ENCODE peak calls at places on chromosomes 16 and 17, in eight cellular contexts. P is iPS DF 19.7; H is NCI-H187; E is stimulated activated CD4-positive, alpha-beta T cell treated with anti-CD3 and anti-CD28 coated beads, Interleukin-1b, Interleukin-23, amount 100 ng/mL, for 1 hour; M is retina; B is stimulated activated naive B cell treated with anti-CD40 and anti-IgM and Interleukin-4, amounts not matched to agents 10 μg/mL and 1 μg/mL and 100 μg/mL, for 72 hours; A is CD14-positive monocyte; G is Daoy. U is an unnamed sample.

GRCh38 chr17:18976201-18976600 is 24.2 kb downstream of the SLC5A10 start:
- DNase-seq in P (no peak), H (no peak), E (no peak), M (no peak), B (no peak), A (no peak), G (no peak), U (no peak)

GRCh38 chr17:67435122-67435521 is 58.0 kb downstream of the PITPNC1 start:
- DNase-seq in P (no peak), H (no peak), E (no peak), M (no peak), B (no peak), A (peak; percentile 51), G (no peak), U (peak; percentile 49)

GRCh38 chr16:86789621-86790051 is 211.3 kb downstream of the FOXL1 start:
- DNase-seq in P (no peak), H (no peak), E (no peak), M (peak; percentile 51), B (no peak), A (no peak), G (no peak), U (no peak)

GRCh38 chr17:7258731-7259554 is 3.3 kb downstream of the CLDN7 start:
- DNase-seq in P (no peak), H (no peak), E (no peak), M (no peak), B (no peak), A (no peak), G (peak; percentile 48), U (no peak)

GRCh38 chr16:52316241-52316640 is 230.7 kb downstream of the TOX3 start:
- DNase-seq in P (no peak), H (no peak), E (no peak), M (no peak), B (no peak), A (no peak), G (no peak), U (no peak)

GRCh38 chr16:68991075-68991474 is 114.4 kb upstream of the HAS3 start:
- DNase-seq in P (no peak), H (no peak), E (no peak), M (no peak), B (no peak), A (no peak), G (no peak), U (no peak)

GRCh38 chr16:84361546-84361945 is 6.8 kb upstream of the ATP2C2 start:
- DNase-seq in P (no peak), H (no peak), E (no peak), M (no peak), B (no peak), A (no peak), G (no peak), U (no peak)

GRCh38 chr17:58617563-58617962 is 74.3 kb downstream of the TEX14 start:
- DNase-seq in P (no peak), H (no peak), E (no peak), M (no peak), B (no peak), A (no peak), G (no peak), U (no peak)

GRCh38 chr17:49621946-49622529 is 46.4 kb downstream of the NXPH3 start:
- DNase-seq in P (no peak), H (no peak), E (no peak), M (no peak), B (no peak), A (no peak), G (no peak), U (no peak)

GRCh38 chr17:76497979-76498885 is 3.0 kb downstream of the RHBDF2 start:
- DNase-seq in P (no peak), H (no peak), E (no peak), M (peak; percentile 86), B (no peak), A (no peak), G (peak; percentile 96), U (no peak)

GRCh38 chr16:70523621-70524405 is at the start of gene SF3B3:
- DNase-seq in P (no peak), H (peak; percentile 45), E (peak; percentile 41), M (peak; percentile 98), B (peak; percentile 69), A (peak; percentile 60), G (peak; percentile 62), U (peak; percentile 81)

GRCh38 chr17:45197555-45198334 is 23.9 kb upstream of the FMNL1 start:
- DNase-seq in P (peak; percentile 74), H (peak; percentile 53), E (peak; percentile 90), M (peak; percentile 92), B (peak; percentile 86), A (peak; percentile 91), G (peak; percentile 92), U (peak; percentile 96)

GRCh38 chr17:32810690-32811089 is 66.2 kb downstream of the MYO1D start:
- DNase-seq in P (no peak), H (no peak), E (no peak), M (no peak), B (no peak), A (no peak), G (no peak), U (no peak)

GRCh38 chr16:16157166-16157565 is 66.1 kb downstream of the ABCC6 start:
- DNase-seq in P (no peak), H (no peak), E (no peak), M (no peak), B (no peak), A (no peak), G (no peak), U (no peak)

GRCh38 chr16:19830902-19831555 is 53.6 kb downstream of the GPRC5B start:
- DNase-seq in P (no peak), H (no peak), E (no peak), M (no peak), B (no peak), A (no peak), G (no peak), U (no peak)

GRCh38 chr17:63911041-63911635 is at the start of gene CSHL1:
- DNase-seq in P (no peak), H (no peak), E (no peak), M (no peak), B (no peak), A (no peak), G (no peak), U (no peak)

GRCh38 chr16:68377221-68377620 is 66.4 kb downstream of the PRMT7 start:
- DNase-seq in P (no peak), H (no peak), E (no peak), M (peak; percentile 29), B (no peak), A (no peak), G (no peak), U (no peak)

GRCh38 chr17:77146882-77147281 is 6.1 kb downstream of the SEC14L1 start:
- DNase-seq in P (no peak), H (no peak), E (no peak), M (no peak), B (no peak), A (no peak), G (no peak), U (no peak)

GRCh38 chr17:50058296-50058945 is 2.5 kb downstream of the ITGA3 start:
- DNase-seq in P (no peak), H (no peak), E (no peak), M (no peak), B (no peak), A (peak; percentile 20), G (no peak), U (no peak)

GRCh38 chr17:1533649-1534325 is 17.4 kb upstream of the INPP5K start:
- DNase-seq in P (no peak), H (no peak), E (no peak), M (no peak), B (no peak), A (no peak), G (no peak), U (no peak)

GRCh38 chr17:77864234-77865108 is 94.0 kb upstream of the TNRC6C start:
- DNase-seq in P (no peak), H (no peak), E (no peak), M (no peak), B (no peak), A (no peak), G (no peak), U (no peak)

GRCh38 chr16:66130296-66130910 is 236.1 kb upstream of the CDH5 start:
- DNase-seq in P (no peak), H (no peak), E (no peak), M (no peak), B (no peak), A (no peak), G (peak; percentile 17), U (no peak)

GRCh38 chr17:43909537-43910231 is 2.3 kb upstream of the MPP2 start:
- DNase-seq in P (no peak), H (no peak), E (no peak), M (no peak), B (no peak), A (no peak), G (no peak), U (no peak)

GRCh38 chr17:78621720-78622490 is 44.7 kb upstream of the DNAH17 start:
- DNase-seq in P (no peak), H (no peak), E (no peak), M (no peak), B (no peak), A (no peak), G (no peak), U (no peak)

GRCh38 chr16:57226701-57227621 is 18.1 kb upstream of the ARL2BP start:
- DNase-seq in P (no peak), H (no peak), E (no peak), M (no peak), B (no peak), A (no peak), G (no peak), U (no peak)

GRCh38 chr17:32998111-32998892 is 6.7 kb downstream of the SPACA3 start:
- DNase-seq in P (peak; percentile 52), H (peak; percentile 34), E (peak; percentile 55), M (peak; percentile 89), B (peak; percentile 45), A (peak; percentile 55), G (peak; percentile 75), U (peak; percentile 77)

GRCh38 chr17:80482555-80483308 is 6.3 kb upstream of the NPTX1 start:
- DNase-seq in P (no peak), H (no peak), E (no peak), M (no peak), B (no peak), A (no peak), G (no peak), U (no peak)

GRCh38 chr16:84598391-84598750 is 19.5 kb downstream of the COTL1 start:
- DNase-seq in P (no peak), H (no peak), E (no peak), M (no peak), B (no peak), A (no peak), G (no peak), U (no peak)

GRCh38 chr17:48441862-48442261 is 11.8 kb upstream of the SKAP1 start:
- DNase-seq in P (no peak), H (no peak), E (no peak), M (no peak), B (no peak), A (no peak), G (no peak), U (no peak)

U was measured in activated naive CD8-positive, alpha-beta T cell treated with anti-CD3 and anti-CD28 coated beads, Interleukin-2, amount 10 ng/mL, durations not matched to agents 7 days and 5 days.